ENCODE peak calls at places on chromosomes 13 and 19, in ten cellular contexts. One of them, this sample, is unnamed.

GRCh38 chr19:10352764-10353671 is 13.6 kb upstream of the ICAM3 start:
- DNase-seq in breast epithelium: no peak
- DNase-seq in A549: no peak
- DNase-seq in HTR-8/SVneo: no peak
- DNase-seq in EL: no peak
- DNase-seq in T-cell: no peak
- DNase-seq in cardiac muscle cell: peak
- DNase-seq in nephron progenitor cell: peak
- DNase-seq in HS-5: no peak
- DNase-seq in effector memory CD4-positive, alpha-beta T cell: no peak
- DNase-seq in this sample: no peak

GRCh38 chr19:12859546-12859945 is 21.2 kb downstream of the MAST1 start:
- DNase-seq in breast epithelium: no peak
- DNase-seq in A549: no peak
- DNase-seq in HTR-8/SVneo: no peak
- DNase-seq in EL: no peak
- DNase-seq in T-cell: no peak
- DNase-seq in cardiac muscle cell: no peak
- DNase-seq in nephron progenitor cell: no peak
- DNase-seq in HS-5: no peak
- DNase-seq in effector memory CD4-positive, alpha-beta T cell: no peak
- DNase-seq in this sample: no peak

GRCh38 chr13:27379694-27380596 is 44.5 kb upstream of the GTF3A start:
- DNase-seq in breast epithelium: no peak
- DNase-seq in A549: peak
- DNase-seq in HTR-8/SVneo: peak
- DNase-seq in EL: peak
- DNase-seq in T-cell: peak
- DNase-seq in cardiac muscle cell: peak
- DNase-seq in nephron progenitor cell: peak
- DNase-seq in HS-5: no peak
- DNase-seq in effector memory CD4-positive, alpha-beta T cell: no peak
- DNase-seq in this sample: peak

GRCh38 chr19:12800873-12801465 is 631 bp downstream of the PRDX2 start:
- DNase-seq in breast epithelium: no peak
- DNase-seq in A549: no peak
- DNase-seq in HTR-8/SVneo: no peak
- DNase-seq in EL: peak
- DNase-seq in T-cell: no peak
- DNase-seq in cardiac muscle cell: peak
- DNase-seq in nephron progenitor cell: peak
- DNase-seq in HS-5: no peak
- DNase-seq in effector memory CD4-positive, alpha-beta T cell: no peak
- DNase-seq in this sample: no peak

GRCh38 chr13:100610399-100611347 is 22.1 kb upstream of the GGACT start:
- DNase-seq in breast epithelium: no peak
- DNase-seq in A549: no peak
- DNase-seq in HTR-8/SVneo: no peak
- DNase-seq in EL: no peak
- DNase-seq in T-cell: no peak
- DNase-seq in cardiac muscle cell: no peak
- DNase-seq in nephron progenitor cell: no peak
- DNase-seq in HS-5: no peak
- DNase-seq in effector memory CD4-positive, alpha-beta T cell: no peak
- DNase-seq in this sample: no peak

GRCh38 chr13:63189712-63190111 is 1774.1 kb upstream of the PCDH20 start:
- DNase-seq in breast epithelium: no peak
- DNase-seq in A549: no peak
- DNase-seq in HTR-8/SVneo: no peak
- DNase-seq in EL: no peak
- DNase-seq in T-cell: no peak
- DNase-seq in cardiac muscle cell: no peak
- DNase-seq in nephron progenitor cell: no peak
- DNase-seq in HS-5: no peak
- DNase-seq in effector memory CD4-positive, alpha-beta T cell: no peak
- DNase-seq in this sample: no peak

GRCh38 chr13:34941835-34942731 is at the start of gene NBEA:
- DNase-seq in breast epithelium: peak
- DNase-seq in A549: peak
- DNase-seq in HTR-8/SVneo: peak
- DNase-seq in EL: peak
- DNase-seq in T-cell: peak
- DNase-seq in cardiac muscle cell: peak
- DNase-seq in nephron progenitor cell: peak
- DNase-seq in HS-5: no peak
- DNase-seq in effector memory CD4-positive, alpha-beta T cell: peak
- DNase-seq in this sample: peak

GRCh38 chr13:97141564-97142005 is 80.5 kb upstream of the MBNL2 start:
- DNase-seq in breast epithelium: no peak
- DNase-seq in A549: peak
- DNase-seq in HTR-8/SVneo: peak
- DNase-seq in EL: peak
- DNase-seq in T-cell: no peak
- DNase-seq in cardiac muscle cell: peak
- DNase-seq in nephron progenitor cell: peak
- DNase-seq in HS-5: peak
- DNase-seq in effector memory CD4-positive, alpha-beta T cell: no peak
- DNase-seq in this sample: peak

GRCh38 chr13:45451282-45451681 is 13.5 kb upstream of the COG3 start:
- DNase-seq in breast epithelium: no peak
- DNase-seq in A549: no peak
- DNase-seq in HTR-8/SVneo: no peak
- DNase-seq in EL: no peak
- DNase-seq in T-cell: no peak
- DNase-seq in cardiac muscle cell: no peak
- DNase-seq in nephron progenitor cell: no peak
- DNase-seq in HS-5: no peak
- DNase-seq in effector memory CD4-positive, alpha-beta T cell: no peak
- DNase-seq in this sample: no peak

GRCh38 chr13:112204881-112205327 is 138.0 kb downstream of the SOX1 start:
- DNase-seq in breast epithelium: no peak
- DNase-seq in A549: no peak
- DNase-seq in HTR-8/SVneo: no peak
- DNase-seq in EL: no peak
- DNase-seq in T-cell: no peak
- DNase-seq in cardiac muscle cell: peak
- DNase-seq in nephron progenitor cell: peak
- DNase-seq in HS-5: no peak
- DNase-seq in effector memory CD4-positive, alpha-beta T cell: no peak
- DNase-seq in this sample: no peak

GRCh38 chr19:8150178-8150865 is 930 bp upstream of the FBN3 start:
- DNase-seq in breast epithelium: no peak
- DNase-seq in A549: no peak
- DNase-seq in HTR-8/SVneo: no peak
- DNase-seq in EL: no peak
- DNase-seq in T-cell: no peak
- DNase-seq in cardiac muscle cell: no peak
- DNase-seq in nephron progenitor cell: no peak
- DNase-seq in HS-5: no peak
- DNase-seq in effector memory CD4-positive, alpha-beta T cell: no peak
- DNase-seq in this sample: no peak

GRCh38 chr13:98454389-98454881 is 122.5 kb downstream of the STK24 start:
- DNase-seq in breast epithelium: no peak
- DNase-seq in A549: peak
- DNase-seq in HTR-8/SVneo: no peak
- DNase-seq in EL: peak
- DNase-seq in T-cell: no peak
- DNase-seq in cardiac muscle cell: peak
- DNase-seq in nephron progenitor cell: no peak
- DNase-seq in HS-5: peak
- DNase-seq in effector memory CD4-positive, alpha-beta T cell: no peak
- DNase-seq in this sample: no peak

GRCh38 chr19:39805120-39805519 is 26.5 kb downstream of the LEUTX start:
- DNase-seq in breast epithelium: no peak
- DNase-seq in A549: no peak
- DNase-seq in HTR-8/SVneo: no peak
- DNase-seq in EL: no peak
- DNase-seq in T-cell: no peak
- DNase-seq in cardiac muscle cell: no peak
- DNase-seq in nephron progenitor cell: no peak
- DNase-seq in HS-5: no peak
- DNase-seq in effector memory CD4-positive, alpha-beta T cell: no peak
- DNase-seq in this sample: peak

GRCh38 chr19:46159893-46160775 is 12.1 kb downstream of the IGFL2 start:
- DNase-seq in breast epithelium: no peak
- DNase-seq in A549: no peak
- DNase-seq in HTR-8/SVneo: no peak
- DNase-seq in EL: no peak
- DNase-seq in T-cell: no peak
- DNase-seq in cardiac muscle cell: no peak
- DNase-seq in nephron progenitor cell: no peak
- DNase-seq in HS-5: no peak
- DNase-seq in effector memory CD4-positive, alpha-beta T cell: no peak
- DNase-seq in this sample: no peak

GRCh38 chr19:49057636-49058234 is at the start of gene CGB7:
- DNase-seq in breast epithelium: no peak
- DNase-seq in A549: peak
- DNase-seq in HTR-8/SVneo: no peak
- DNase-seq in EL: peak
- DNase-seq in T-cell: peak
- DNase-seq in cardiac muscle cell: peak
- DNase-seq in nephron progenitor cell: peak
- DNase-seq in HS-5: no peak
- DNase-seq in effector memory CD4-positive, alpha-beta T cell: no peak
- DNase-seq in this sample: peak

GRCh38 chr19:33125929-33126388 is 6.0 kb upstream of the WDR88 start:
- DNase-seq in breast epithelium: no peak
- DNase-seq in A549: peak
- DNase-seq in HTR-8/SVneo: peak
- DNase-seq in EL: peak
- DNase-seq in T-cell: peak
- DNase-seq in cardiac muscle cell: peak
- DNase-seq in nephron progenitor cell: peak
- DNase-seq in HS-5: no peak
- DNase-seq in effector memory CD4-positive, alpha-beta T cell: no peak
- DNase-seq in this sample: peak

GRCh38 chr13:98918771-98919170 is 59.1 kb downstream of the DOCK9 start:
- DNase-seq in breast epithelium: no peak
- DNase-seq in A549: no peak
- DNase-seq in HTR-8/SVneo: no peak
- DNase-seq in EL: no peak
- DNase-seq in T-cell: peak
- DNase-seq in cardiac muscle cell: no peak
- DNase-seq in nephron progenitor cell: no peak
- DNase-seq in HS-5: no peak
- DNase-seq in effector memory CD4-positive, alpha-beta T cell: no peak
- DNase-seq in this sample: peak

GRCh38 chr13:20891768-20892167 is 10.8 kb downstream of the XPO4 start:
- DNase-seq in breast epithelium: no peak
- DNase-seq in A549: no peak
- DNase-seq in HTR-8/SVneo: no peak
- DNase-seq in EL: no peak
- DNase-seq in T-cell: no peak
- DNase-seq in cardiac muscle cell: no peak
- DNase-seq in nephron progenitor cell: no peak
- DNase-seq in HS-5: no peak
- DNase-seq in effector memory CD4-positive, alpha-beta T cell: no peak
- DNase-seq in this sample: no peak

GRCh38 chr13:32278456-32278855 is 36.7 kb downstream of the ZAR1L start:
- DNase-seq in breast epithelium: no peak
- DNase-seq in A549: no peak
- DNase-seq in HTR-8/SVneo: no peak
- DNase-seq in EL: peak
- DNase-seq in T-cell: no peak
- DNase-seq in cardiac muscle cell: no peak
- DNase-seq in nephron progenitor cell: no peak
- DNase-seq in HS-5: no peak
- DNase-seq in effector memory CD4-positive, alpha-beta T cell: no peak
- DNase-seq in this sample: no peak

GRCh38 chr13:51577690-51578089 is 6.6 kb upstream of the WDFY2 start:
- DNase-seq in breast epithelium: no peak
- DNase-seq in A549: no peak
- DNase-seq in HTR-8/SVneo: no peak
- DNase-seq in EL: no peak
- DNase-seq in T-cell: no peak
- DNase-seq in cardiac muscle cell: no peak
- DNase-seq in nephron progenitor cell: no peak
- DNase-seq in HS-5: no peak
- DNase-seq in effector memory CD4-positive, alpha-beta T cell: no peak
- DNase-seq in this sample: no peak

GRCh38 chr19:45423033-45423588 is 606 bp downstream of the ERCC1 start:
- DNase-seq in breast epithelium: no peak
- DNase-seq in A549: no peak
- DNase-seq in HTR-8/SVneo: no peak
- DNase-seq in EL: no peak
- DNase-seq in T-cell: peak
- DNase-seq in cardiac muscle cell: no peak
- DNase-seq in nephron progenitor cell: no peak
- DNase-seq in HS-5: no peak
- DNase-seq in effector memory CD4-positive, alpha-beta T cell: no peak
- DNase-seq in this sample: no peak

GRCh38 chr19:35718345-35719041 is 690 bp downstream of the KMT2B start:
- DNase-seq in breast epithelium: no peak
- DNase-seq in A549: peak
- DNase-seq in HTR-8/SVneo: no peak
- DNase-seq in EL: peak
- DNase-seq in T-cell: peak
- DNase-seq in cardiac muscle cell: peak
- DNase-seq in nephron progenitor cell: peak
- DNase-seq in HS-5: no peak
- DNase-seq in effector memory CD4-positive, alpha-beta T cell: no peak
- DNase-seq in this sample: peak

GRCh38 chr19:28065026-28065425 is 1147.9 kb downstream of the UQCRFS1 start:
- DNase-seq in breast epithelium: no peak
- DNase-seq in A549: no peak
- DNase-seq in HTR-8/SVneo: no peak
- DNase-seq in EL: no peak
- DNase-seq in T-cell: no peak
- DNase-seq in cardiac muscle cell: no peak
- DNase-seq in nephron progenitor cell: no peak
- DNase-seq in HS-5: no peak
- DNase-seq in effector memory CD4-positive, alpha-beta T cell: no peak
- DNase-seq in this sample: no peak

GRCh38 chr19:11848594-11849263 is at the start of gene ZNF439:
- DNase-seq in breast epithelium: peak
- DNase-seq in A549: no peak
- DNase-seq in HTR-8/SVneo: peak
- DNase-seq in EL: peak
- DNase-seq in T-cell: peak
- DNase-seq in cardiac muscle cell: peak
- DNase-seq in nephron progenitor cell: peak
- DNase-seq in HS-5: peak
- DNase-seq in effector memory CD4-positive, alpha-beta T cell: peak
- DNase-seq in this sample: peak

GRCh38 chr19:50639121-50640112 is at the start of gene SYT3:
- DNase-seq in breast epithelium: no peak
- DNase-seq in A549: peak
- DNase-seq in HTR-8/SVneo: peak
- DNase-seq in EL: peak
- DNase-seq in T-cell: peak
- DNase-seq in cardiac muscle cell: peak
- DNase-seq in nephron progenitor cell: peak
- DNase-seq in HS-5: no peak
- DNase-seq in effector memory CD4-positive, alpha-beta T cell: no peak
- DNase-seq in this sample: peak

This sample was measured in dermis microvascular lymphatic vessel endothelial cell.